ENCODE peak calls at places on chromosomes 16 and 17, in four cellular contexts. J is HepG2, L is SK-N-SH, N is K562. Q is an unnamed sample.

GRCh38 chr17:81870155-81870977 is 771 bp downstream of the ARHGDIA start:
- DNase-seq in J (no peak), L (peak), N (peak), Q (peak)

GRCh38 chr16:50526796-50527195 is 21.4 kb upstream of the NKD1 start:
- DNase-seq in J (no peak), L (no peak), N (no peak), Q (no peak)

GRCh38 chr16:23832882-23833281 is 2.9 kb upstream of the PRKCB start:
- DNase-seq in J (no peak), L (no peak), N (no peak), Q (no peak)

GRCh38 chr17:7018331-7018964 is 4.4 kb upstream of the BCL6B start:
- DNase-seq in J (no peak), L (no peak), N (no peak), Q (no peak)

GRCh38 chr17:2906907-2907306 is 110.7 kb downstream of the RAP1GAP2 start:
- DNase-seq in J (no peak), L (no peak), N (peak), Q (no peak)

GRCh38 chr16:10968509-10968908 is 24.1 kb downstream of the CLEC16A start:
- DNase-seq in J (no peak), L (no peak), N (no peak), Q (no peak)

GRCh38 chr16:81238296-81239011 is at the start of gene BCO1:
- DNase-seq in J (peak), L (no peak), N (no peak), Q (peak)

GRCh38 chr17:17768415-17769088 is 68.2 kb downstream of the SREBF1 start:
- DNase-seq in J (no peak), L (peak), N (no peak), Q (no peak)

GRCh38 chr16:68901910-68902309 is 58.6 kb downstream of the TANGO6 start:
- DNase-seq in J (no peak), L (no peak), N (no peak), Q (no peak)

GRCh38 chr17:30212750-30213149 is 22.7 kb downstream of the SLC6A4 start:
- DNase-seq in J (no peak), L (no peak), N (no peak), Q (no peak)

GRCh38 chr16:1929105-1929504 is 10.9 kb upstream of the HS3ST6 start:
- DNase-seq in J (no peak), L (peak), N (peak), Q (no peak)

GRCh38 chr16:54194008-54194731 is 92.4 kb downstream of the IRX3 start:
- DNase-seq in J (no peak), L (no peak), N (peak), Q (peak)

GRCh38 chr16:84498859-84499620 is 5.4 kb downstream of the MEAK7 start:
- DNase-seq in J (no peak), L (no peak), N (no peak), Q (no peak)

GRCh38 chr17:79800325-79801155 is 3.7 kb upstream of the CBX8 start:
- DNase-seq in J (no peak), L (peak), N (no peak), Q (peak)

GRCh38 chr16:11152677-11153321 is 103.2 kb downstream of the SOCS1 start:
- DNase-seq in J (peak), L (no peak), N (no peak), Q (no peak)

GRCh38 chr16:3662601-3663000 is 8.1 kb downstream of the DNASE1 start:
- DNase-seq in J (no peak), L (no peak), N (no peak), Q (no peak)

GRCh38 chr17:40364121-40364861 is at the start of gene GJD3:
- DNase-seq in J (no peak), L (peak), N (peak), Q (peak)

GRCh38 chr17:59617141-59617757 is 2.4 kb upstream of the CLTC start:
- DNase-seq in J (no peak), L (no peak), N (no peak), Q (no peak)

GRCh38 chr16:2235695-2236361 is 416 bp upstream of the DNASE1L2 start:
- DNase-seq in J (no peak), L (no peak), N (no peak), Q (no peak)

GRCh38 chr17:21282231-21282630 is 2.3 kb upstream of the MAP2K3 start:
- DNase-seq in J (no peak), L (no peak), N (no peak), Q (no peak)

DNA sequence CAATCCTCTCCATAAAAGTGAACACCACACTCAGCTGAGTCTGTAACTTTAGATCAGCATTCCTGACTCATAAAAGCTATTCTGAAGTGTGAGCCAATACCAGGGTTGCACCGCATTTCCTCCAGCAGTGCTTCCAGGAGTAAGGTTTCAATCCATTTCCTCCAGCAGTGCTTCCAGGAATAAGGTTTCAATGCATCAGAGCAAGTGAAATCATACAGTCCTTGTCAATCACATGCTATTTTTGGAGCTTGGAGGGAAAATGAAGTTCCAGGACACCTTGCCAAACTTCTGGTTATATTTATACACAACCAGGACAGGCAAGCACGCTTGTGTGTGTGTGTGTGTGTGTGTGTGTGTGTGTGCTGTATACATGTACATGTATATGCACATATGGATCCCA is 327.6 kb downstream of the GRIN2A start:
- DNase-seq in J (no peak), L (no peak), N (no peak), Q (no peak)
- TF ChIP-seq USF2 in J (no peak), L (no peak), N (no peak), Q (no peak)

DNA sequence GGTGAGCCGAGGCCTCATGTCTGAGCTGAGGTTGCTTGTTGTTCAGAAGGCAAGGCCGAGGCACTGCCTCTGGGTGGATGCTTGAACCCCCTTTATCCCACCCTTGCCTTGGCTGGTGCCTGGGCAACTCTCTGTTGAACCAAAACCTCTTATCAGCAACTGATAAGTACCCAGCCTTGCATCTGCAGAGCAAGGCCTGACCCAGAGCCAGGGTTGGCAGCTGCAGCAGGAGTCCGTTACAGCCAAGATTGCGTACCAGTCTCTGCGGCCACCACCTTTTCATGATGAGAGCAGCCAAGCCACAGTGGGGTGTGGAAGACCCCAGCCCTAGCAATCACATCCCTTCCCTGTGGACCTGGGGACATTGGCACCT is 118.3 kb downstream of the RAB11FIP4 start:
- DNase-seq in J (no peak), L (peak), N (no peak), Q (no peak)
- TF ChIP-seq FOXJ3 in J (no peak), L (no peak), N (no peak), Q (no peak)

DNA sequence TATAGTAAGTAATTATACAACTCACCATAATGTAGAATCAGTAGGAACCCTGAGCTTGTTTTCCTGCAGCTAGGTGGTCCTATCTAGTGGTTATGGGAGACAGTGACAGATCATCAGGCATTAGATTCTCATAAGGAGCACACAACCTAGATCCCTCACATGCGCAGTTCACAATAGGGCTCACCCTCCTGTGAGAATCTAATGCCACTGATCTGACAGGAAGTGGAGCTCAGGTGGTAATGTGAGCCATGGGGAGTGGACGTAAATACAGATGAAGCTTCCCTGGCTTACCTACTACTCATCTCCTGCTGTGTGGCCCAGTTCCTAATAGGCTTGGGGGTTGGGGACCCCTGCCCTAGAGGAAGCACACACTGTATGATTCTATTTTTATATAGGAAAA is 21.8 kb upstream of the ZNF469 start:
- DNase-seq in J (no peak), L (no peak), N (no peak), Q (no peak)
- TF ChIP-seq USF2 in J (no peak), L (no peak), N (no peak), Q (no peak)

DNA sequence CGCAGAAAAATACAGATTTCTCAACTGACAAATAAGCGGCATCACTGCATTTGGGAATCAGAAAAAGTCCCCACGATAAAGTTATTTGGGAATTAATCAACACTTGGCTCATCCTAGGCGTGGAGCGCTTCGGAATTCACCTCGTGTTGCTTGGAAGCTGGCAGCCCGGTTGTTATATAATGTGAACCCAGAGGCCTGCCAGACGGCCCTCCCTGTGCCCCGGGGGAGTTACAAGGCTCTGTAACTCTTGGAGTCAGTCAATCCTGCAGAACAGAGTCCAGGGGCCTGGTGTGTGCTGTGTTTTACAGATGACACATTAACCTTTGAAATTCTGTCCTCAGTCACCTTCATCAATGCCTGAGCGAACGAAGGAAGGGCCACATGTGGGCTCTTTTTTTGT is 111.1 kb downstream of the PITPNC1 start:
- DNase-seq in J (no peak), L (peak), N (no peak), Q (no peak)
- TF ChIP-seq FOXJ3 in J (no peak), L (peak), N (no peak), Q (no peak)

GRCh38 chr17:74078363-74078762 is 125.1 kb upstream of the RPL38 start:
- DNase-seq in J (no peak), L (no peak), N (no peak), Q (no peak)
- TF ChIP-seq USF2 in J (no peak), L (no peak), N (no peak), Q (no peak)

GRCh38 chr16:85709766-85710423 is 21.1 kb upstream of the GINS2 start:
- DNase-seq in J (no peak), L (no peak), N (no peak), Q (no peak)
- TF ChIP-seq FOXJ3 in J (no peak), L (no peak), N (no peak), Q (no peak)

GRCh38 chr17:56708670-56709410 is 115.3 kb downstream of the NOG start:
- DNase-seq in J (no peak), L (no peak), N (no peak), Q (no peak)

GRCh38 chr17:56707312-56708219 is 114.1 kb downstream of the NOG start:
- DNase-seq in J (no peak), L (no peak), N (no peak), Q (peak)

GRCh38 chr17:56708220-56708567 is 114.7 kb downstream of the NOG start:
- DNase-seq in J (no peak), L (no peak), N (no peak), Q (no peak)

GRCh38 chr17:56715613-56716357 is 117.9 kb downstream of the C17orf67 start:
- DNase-seq in J (peak), L (peak), N (peak), Q (peak)

DNA sequence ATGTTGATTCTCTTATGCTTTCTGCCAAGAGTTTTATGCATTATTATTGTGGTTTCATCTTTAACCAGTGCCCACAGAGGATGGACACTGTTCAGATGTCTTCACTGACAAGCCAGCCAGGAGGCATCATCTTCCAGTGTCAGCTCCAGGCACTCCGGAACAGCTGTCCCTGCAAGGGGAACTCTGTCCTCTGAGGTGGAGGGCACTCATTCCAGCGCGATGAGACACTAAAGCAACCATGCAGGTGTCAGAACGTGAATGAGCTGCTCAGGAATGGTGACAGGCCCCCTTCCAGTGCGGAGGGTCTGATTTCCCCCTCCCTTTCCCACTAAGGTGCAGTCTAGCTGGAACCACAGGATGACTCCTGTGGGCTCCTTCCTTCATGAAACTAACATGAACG is 117.5 kb downstream of the NOG start:
- DNase-seq in J (no peak), L (no peak), N (no peak), Q (no peak)
- TF ChIP-seq USF2 in J (no peak), L (no peak), N (no peak), Q (no peak)

DNA sequence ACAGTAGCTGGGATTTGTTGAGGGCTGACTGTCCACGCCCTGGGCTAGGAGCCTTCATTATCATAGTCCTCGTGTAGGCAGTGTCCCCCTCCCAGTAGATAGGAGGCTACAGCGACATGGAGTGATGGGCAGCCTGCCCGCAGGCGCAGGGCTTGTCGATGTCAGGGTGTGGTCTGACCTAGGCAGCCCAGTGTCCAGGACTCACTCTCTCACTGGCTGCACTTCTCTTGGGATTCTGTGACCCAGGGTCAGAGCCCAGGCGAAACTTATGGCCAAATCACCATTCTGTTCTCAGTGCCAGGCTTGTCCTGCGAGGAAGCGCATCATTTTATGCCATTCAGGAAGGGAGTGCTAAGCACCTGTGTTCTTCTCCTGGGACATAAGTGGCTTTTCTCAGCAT is 32.6 kb downstream of the SHISA6 start:
- DNase-seq in J (no peak), L (no peak), N (no peak), Q (no peak)
- TF ChIP-seq FOXJ3 in J (no peak), L (no peak), N (no peak), Q (no peak)